ENCODE peak calls at places on chromosomes 16 and 17, in five cellular contexts. N is A549, X is K562, G is H1, H is HepG2. W is an unnamed sample.

GRCh38 chr17:82613283-82614094 is 34.8 kb downstream of the WDR45B start:
- DNase-seq in G (no peak), N (no peak), H (no peak), X (no peak), W (no peak)

GRCh38 chr17:77489898-77490265 is 349.1 kb downstream of the SEC14L1 start:
- DNase-seq in G (no peak), X (no peak), N (no peak), H (no peak), W (no peak)

GRCh38 chr17:10797848-10798328 is 6.0 kb downstream of the TMEM238L start:
- DNase-seq in X (no peak), N (no peak), H (no peak), G (no peak), W (no peak)

GRCh38 chr16:64791756-64792155 is 330.1 kb downstream of the CDH11 start:
- DNase-seq in X (no peak), H (no peak), N (no peak), G (no peak), W (no peak)

GRCh38 chr16:70302745-70303144 is 3.8 kb downstream of the DDX19B start:
- DNase-seq in G (no peak), N (no peak), X (no peak), H (no peak), W (no peak)

GRCh38 chr17:46722662-46723285 is 95.7 kb downstream of the WNT3 start:
- DNase-seq in N (no peak), X (no peak), H (no peak), G (no peak), W (no peak)

GRCh38 chr16:7405166-7405565 is 72.5 kb downstream of the RBFOX1 start:
- DNase-seq in X (peak), H (peak), N (no peak), G (no peak), W (no peak)

GRCh38 chr16:69672998-69673713 is 53.2 kb downstream of the NQO1 start:
- DNase-seq in H (no peak), X (no peak), G (no peak), N (no peak), W (no peak)

GRCh38 chr16:30875881-30876791 is 17.7 kb downstream of the BCL7C start:
- DNase-seq in H (no peak), X (peak), N (no peak), G (no peak), W (peak)

GRCh38 chr17:76736349-76737081 is 616 bp downstream of the SRSF2 start:
- DNase-seq in G (no peak), N (no peak), X (peak), H (peak), W (no peak)

GRCh38 chr16:739560-740458 is 988 bp downstream of the CIAO3 start:
- DNase-seq in X (no peak), N (no peak), G (no peak), H (peak), W (no peak)

DNA sequence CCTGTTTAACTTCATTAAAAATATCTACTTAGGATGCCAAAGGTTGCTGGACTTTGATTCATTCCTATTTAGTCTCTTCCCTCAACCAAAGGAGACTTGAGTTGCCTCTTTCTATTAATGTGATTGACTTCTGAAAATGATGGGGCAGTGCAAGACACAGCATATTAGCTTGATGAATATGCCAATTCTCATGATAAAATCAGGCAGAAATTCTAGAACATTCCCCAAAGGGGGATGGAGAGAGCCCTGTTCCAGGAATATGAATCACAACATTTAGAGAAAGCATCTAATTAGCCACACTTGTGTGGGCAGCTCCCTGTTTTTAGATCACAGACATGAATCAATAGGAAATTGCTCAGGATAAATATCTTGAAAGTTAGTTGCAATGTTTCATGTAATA is 584.0 kb upstream of the CDH8 start:
- DNase-seq in G (no peak), X (no peak), H (no peak), N (no peak), W (no peak)
- TF ChIP-seq HDAC2 in G (no peak), X (no peak), H (no peak), N (no peak), W (no peak)

GRCh38 chr17:70138309-70138865 is 30.9 kb upstream of the KCNJ2 start:
- DNase-seq in H (no peak), X (no peak), G (no peak), N (no peak), W (no peak)
- TF ChIP-seq HDAC2 in H (no peak), X (no peak), G (no peak), N (no peak), W (no peak)

DNA sequence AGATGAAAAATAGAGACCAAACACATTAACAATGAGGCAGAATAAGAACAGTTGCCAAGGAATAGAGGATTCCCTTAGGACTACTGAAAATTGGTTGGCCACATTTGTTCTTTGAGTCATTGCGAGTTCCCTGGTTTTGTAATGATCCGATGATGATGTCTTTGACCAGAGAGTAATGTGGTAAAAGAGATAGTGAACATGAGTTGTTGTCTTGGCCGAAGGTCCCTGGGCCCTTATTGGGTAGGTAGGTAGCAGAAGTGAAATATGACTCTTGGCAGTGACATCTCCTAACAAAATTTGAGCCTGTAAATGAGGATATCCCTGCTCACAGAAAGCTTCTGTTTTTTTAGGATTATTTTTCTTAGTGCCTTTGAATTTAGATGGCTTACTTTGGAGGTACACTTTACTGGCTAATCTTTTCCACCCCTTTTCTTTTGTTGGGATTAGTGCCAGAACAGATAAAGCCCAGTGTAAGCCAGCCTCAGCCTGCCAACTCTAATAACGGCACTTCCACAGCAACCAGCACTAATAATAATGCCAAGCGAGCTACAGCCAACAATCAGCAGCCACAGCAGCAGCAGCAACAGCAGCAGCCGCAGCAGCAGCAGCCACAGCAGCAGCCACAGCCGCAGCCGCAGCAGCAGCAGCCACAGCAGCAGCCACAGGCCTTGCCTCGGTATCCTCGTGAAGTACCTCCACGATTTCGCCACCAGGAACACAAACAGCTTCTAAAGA is 47.2 kb downstream of the TNRC6A start:
- DNase-seq in X (no peak), G (no peak), H (no peak), N (no peak), W (no peak)
- TF ChIP-seq HDAC2 in X (no peak), G (no peak), H (no peak), N (no peak), W (no peak)

DNA sequence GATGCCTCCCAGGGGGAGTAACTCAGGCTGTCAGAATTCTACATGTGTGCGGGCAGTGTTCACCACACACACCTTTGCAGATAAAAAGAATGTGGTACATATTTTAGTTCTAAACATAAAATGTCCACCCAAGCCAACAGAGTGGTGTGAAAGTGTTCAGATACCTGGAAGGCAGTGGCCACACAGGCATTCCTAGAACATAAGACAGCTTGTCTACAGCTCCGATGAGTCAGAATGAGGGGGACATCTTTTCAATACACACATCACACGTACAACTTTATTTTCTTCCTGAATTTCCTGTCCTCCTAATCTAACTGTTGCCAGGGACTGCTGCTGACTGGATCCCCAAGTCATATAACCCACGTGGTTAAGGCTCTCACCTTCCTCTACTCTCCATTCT is 142.3 kb downstream of the ZFHX3 start:
- DNase-seq in G (no peak), X (no peak), H (no peak), N (no peak), W (no peak)
- TF ChIP-seq HDAC2 in G (no peak), X (no peak), H (no peak), N (no peak), W (no peak)

DNA sequence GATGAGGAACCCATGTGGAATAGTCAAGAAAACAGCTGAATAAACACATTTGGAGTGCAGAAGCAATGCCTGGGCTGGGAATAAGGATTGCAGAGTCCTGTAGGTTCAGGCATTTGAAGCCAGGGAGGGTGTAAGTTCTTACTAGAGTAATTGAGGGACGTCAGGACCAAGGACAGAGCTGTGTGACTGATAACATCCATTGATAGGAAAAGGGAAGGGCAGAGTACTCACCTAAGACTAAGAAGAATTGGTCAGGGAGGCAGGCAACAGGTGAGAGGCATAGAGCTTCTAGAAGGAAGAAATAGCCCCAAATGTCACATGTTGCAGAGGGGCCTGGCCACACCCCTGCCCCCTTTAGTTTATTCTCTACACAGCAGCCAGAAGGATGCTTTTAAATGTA is 79.8 kb upstream of the TMEM132E start:
- DNase-seq in N (no peak), X (peak), H (no peak), G (no peak), W (no peak)
- TF ChIP-seq HDAC2 in N (no peak), X (no peak), H (no peak), G (no peak), W (no peak)

DNA sequence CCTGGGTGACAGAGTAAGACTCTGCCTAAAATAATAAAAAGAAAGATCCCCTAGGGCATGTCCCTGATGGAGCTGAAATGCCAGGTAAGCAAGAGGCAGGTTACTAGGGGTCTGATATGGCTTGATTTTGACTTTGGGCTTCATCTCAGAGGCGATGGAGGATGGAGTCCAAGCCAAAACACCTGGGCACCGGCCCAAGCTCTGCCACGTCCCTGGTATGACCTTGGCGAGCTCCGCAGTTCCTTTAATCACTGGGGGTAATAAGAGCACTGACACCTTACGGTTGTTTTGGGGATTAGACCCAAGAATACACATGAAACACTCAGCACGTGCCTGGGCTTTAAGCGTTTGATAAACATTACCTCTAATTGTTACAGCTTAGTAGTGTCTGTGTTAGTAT is 350.8 kb upstream of the HSBP1 start:
- DNase-seq in G (no peak), H (no peak), N (no peak), X (no peak), W (no peak)
- TF ChIP-seq HDAC2 in G (no peak), H (no peak), N (no peak), X (no peak), W (no peak)

GRCh38 chr17:71273451-71273850 is 847.4 kb upstream of the SOX9 start:
- DNase-seq in H (no peak), G (no peak), X (no peak), N (no peak), W (no peak)
- TF ChIP-seq HDAC2 in H (no peak), G (no peak), X (no peak), N (no peak), W (no peak)

GRCh38 chr17:49890077-49890821 is 42.4 kb upstream of the TAC4 start:
- DNase-seq in H (no peak), X (no peak), G (no peak), N (no peak), W (no peak)
- TF ChIP-seq HDAC2 in H (no peak), X (no peak), G (no peak), N (no peak), W (no peak)

DNA sequence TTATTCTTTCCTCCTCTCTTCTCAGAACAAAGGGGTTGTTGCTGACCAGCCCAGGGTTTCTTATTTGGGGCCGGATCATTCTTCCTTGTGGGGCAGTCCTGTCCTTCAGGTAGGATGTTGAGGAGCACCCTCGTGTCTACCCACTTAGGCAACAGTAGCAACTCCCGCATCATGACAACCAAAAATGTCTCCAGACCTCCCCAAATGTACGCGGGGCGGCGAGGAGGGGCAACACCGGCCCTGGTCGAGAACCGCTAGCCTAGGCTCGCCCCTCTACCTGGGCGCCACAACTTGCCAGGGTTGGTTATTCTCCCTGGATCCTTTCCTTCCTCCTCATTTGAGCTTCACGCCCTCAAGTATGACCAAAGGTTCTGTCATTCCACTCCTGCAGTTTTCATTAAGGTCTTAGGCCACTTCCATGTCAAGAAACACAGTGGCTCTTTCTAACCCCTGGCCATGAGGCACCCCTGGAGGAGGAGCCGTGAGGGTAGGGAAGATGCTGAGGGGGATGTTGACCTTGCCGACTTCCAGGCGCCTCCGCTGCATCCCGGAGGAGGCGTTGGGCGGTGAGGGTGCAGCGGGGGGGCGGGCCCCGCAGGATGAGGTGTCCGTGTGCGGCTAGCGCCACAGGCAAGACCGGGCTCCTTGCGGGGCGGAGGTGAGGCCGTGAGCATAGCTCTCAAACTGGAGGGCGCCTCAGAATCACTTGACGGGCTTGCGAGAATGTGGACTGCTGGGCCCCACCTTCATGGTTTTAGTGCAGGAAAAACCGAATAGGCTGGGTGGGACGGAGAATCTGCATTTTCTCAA is 712 bp upstream of the SPECC1 start:
- DNase-seq in G (no peak), X (peak), H (no peak), N (peak), W (no peak)
- TF ChIP-seq HDAC2 in G (no peak), X (no peak), H (no peak), N (no peak), W (no peak)

DNA sequence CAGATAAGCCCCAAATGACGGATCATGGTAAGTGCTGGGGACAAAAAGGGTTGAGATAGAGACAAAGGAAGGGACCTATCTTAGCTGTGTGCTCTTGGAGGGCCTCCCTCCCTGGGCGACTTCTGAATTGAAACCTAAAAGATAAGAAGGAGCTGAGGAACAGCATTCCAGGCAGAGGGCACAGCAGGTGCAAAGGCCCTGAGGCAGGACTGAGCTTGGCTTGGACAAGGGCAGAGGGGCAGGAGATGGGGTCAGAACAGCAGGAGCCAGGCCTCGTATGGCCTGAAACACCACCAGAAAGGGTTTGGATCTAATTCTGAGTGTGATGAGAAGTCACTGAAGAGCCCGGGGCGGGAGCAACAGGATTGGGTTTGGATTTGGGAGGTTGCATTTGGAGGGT is 75.4 kb downstream of the RTN4RL1 start:
- DNase-seq in G (no peak), N (no peak), H (no peak), X (no peak), W (no peak)
- TF ChIP-seq HDAC2 in G (no peak), N (no peak), H (no peak), X (no peak), W (no peak)

W was measured in GM12878.